ENCODE peak calls at places on chromosomes 4 and X, in nine cellular contexts. One of them, this sample, is unnamed.
A peak's percentile ranks its signal among the peaks of the same experiment; 100 is the strongest.

GRCh38 chrX:3717742-3718420 is 4.4 kb upstream of the PRKX start:
- DNase-seq in A549: no peak
- DNase-seq in SK-N-SH: no peak
- DNase-seq in HepG2: no peak
- DNase-seq in transverse colon: no peak
- DNase-seq in ovary: no peak
- DNase-seq in tibial nerve: no peak
- DNase-seq in stomach: no peak
- DNase-seq in K562: no peak
- DNase-seq in this sample: no peak

GRCh38 chr4:156496797-156497196 is 474.8 kb downstream of the PDGFC start:
- DNase-seq in ovary: no peak
- DNase-seq in transverse colon: no peak
- DNase-seq in SK-N-SH: no peak
- DNase-seq in tibial nerve: no peak
- DNase-seq in stomach: no peak
- DNase-seq in A549: no peak
- DNase-seq in K562: no peak
- DNase-seq in HepG2: no peak
- DNase-seq in this sample: no peak

GRCh38 chrX:133546441-133546840 is 131.2 kb upstream of the GPC4 start:
- DNase-seq in stomach: no peak
- DNase-seq in SK-N-SH: no peak
- DNase-seq in HepG2: no peak
- DNase-seq in transverse colon: no peak
- DNase-seq in A549: no peak
- DNase-seq in K562: no peak
- DNase-seq in ovary: no peak
- DNase-seq in tibial nerve: no peak
- DNase-seq in this sample: no peak

GRCh38 chr4:124079174-124079780 is 633.3 kb downstream of the ANKRD50 start:
- DNase-seq in SK-N-SH: no peak
- DNase-seq in tibial nerve: no peak
- DNase-seq in A549: no peak
- DNase-seq in K562: no peak
- DNase-seq in stomach: no peak
- DNase-seq in ovary: no peak
- DNase-seq in HepG2: no peak
- DNase-seq in transverse colon: no peak
- DNase-seq in this sample: no peak

GRCh38 chr4:145182212-145182611 is 1.8 kb upstream of the OTUD4 start:
- DNase-seq in ovary: no peak
- DNase-seq in stomach: no peak
- DNase-seq in K562: no peak
- DNase-seq in tibial nerve: no peak
- DNase-seq in HepG2: no peak
- DNase-seq in A549: no peak
- DNase-seq in SK-N-SH: no peak
- DNase-seq in transverse colon: no peak
- DNase-seq in this sample: no peak

GRCh38 chr4:22091906-22092305 is 143.3 kb upstream of the KCNIP4 start:
- DNase-seq in A549: no peak
- DNase-seq in tibial nerve: no peak
- DNase-seq in HepG2: no peak
- DNase-seq in SK-N-SH: no peak
- DNase-seq in ovary: no peak
- DNase-seq in K562: no peak
- DNase-seq in stomach: no peak
- DNase-seq in transverse colon: no peak
- DNase-seq in this sample: no peak

GRCh38 chrX:8306296-8306975 is 135.4 kb upstream of the VCX2 start:
- DNase-seq in transverse colon: no peak
- DNase-seq in HepG2: no peak
- DNase-seq in K562: no peak
- DNase-seq in tibial nerve: no peak
- DNase-seq in A549: no peak
- DNase-seq in ovary: no peak
- DNase-seq in SK-N-SH: no peak
- DNase-seq in stomach: no peak
- DNase-seq in this sample: no peak

GRCh38 chrX:41518841-41519220 is 71.7 kb downstream of the NYX start:
- DNase-seq in tibial nerve: no peak
- DNase-seq in HepG2: no peak
- DNase-seq in ovary: peak; percentile 49
- DNase-seq in SK-N-SH: peak; percentile 31
- DNase-seq in K562: no peak
- DNase-seq in A549: no peak
- DNase-seq in transverse colon: no peak
- DNase-seq in stomach: no peak
- DNase-seq in this sample: no peak

GRCh38 chr4:1357356-1358248 is 10.6 kb downstream of the UVSSA start:
- DNase-seq in A549: no peak
- DNase-seq in SK-N-SH: no peak
- DNase-seq in transverse colon: no peak
- DNase-seq in tibial nerve: no peak
- DNase-seq in HepG2: no peak
- DNase-seq in stomach: no peak
- DNase-seq in ovary: no peak
- DNase-seq in K562: no peak
- DNase-seq in this sample: no peak

GRCh38 chrX:51641421-51642021 is 22.8 kb upstream of the CENPVL3 start:
- DNase-seq in A549: peak; percentile 2
- DNase-seq in HepG2: peak; percentile 12
- DNase-seq in ovary: no peak
- DNase-seq in SK-N-SH: peak; percentile 54
- DNase-seq in stomach: no peak
- DNase-seq in transverse colon: no peak
- DNase-seq in tibial nerve: no peak
- DNase-seq in K562: peak; percentile 17
- DNase-seq in this sample: no peak

GRCh38 chrX:68043713-68044438 is 389.4 kb downstream of the OPHN1 start:
- DNase-seq in stomach: no peak
- DNase-seq in K562: no peak
- DNase-seq in ovary: no peak
- DNase-seq in A549: no peak
- DNase-seq in HepG2: no peak
- DNase-seq in tibial nerve: no peak
- DNase-seq in SK-N-SH: no peak
- DNase-seq in transverse colon: no peak
- DNase-seq in this sample: no peak

GRCh38 chr4:167233523-167234387 is 539 bp downstream of the SPOCK3 start:
- DNase-seq in A549: no peak
- DNase-seq in ovary: no peak
- DNase-seq in SK-N-SH: peak; percentile 51
- DNase-seq in K562: no peak
- DNase-seq in HepG2: no peak
- DNase-seq in stomach: no peak
- DNase-seq in tibial nerve: no peak
- DNase-seq in transverse colon: no peak
- DNase-seq in this sample: no peak

GRCh38 chr4:141711211-141711610 is 74.8 kb downstream of the IL15 start:
- DNase-seq in A549: no peak
- DNase-seq in K562: no peak
- DNase-seq in transverse colon: no peak
- DNase-seq in tibial nerve: no peak
- DNase-seq in ovary: no peak
- DNase-seq in stomach: no peak
- DNase-seq in HepG2: no peak
- DNase-seq in SK-N-SH: no peak
- DNase-seq in this sample: no peak

GRCh38 chrX:13485167-13485566 is 84.2 kb upstream of the EGFL6 start:
- DNase-seq in transverse colon: peak; percentile 22
- DNase-seq in tibial nerve: no peak
- DNase-seq in ovary: no peak
- DNase-seq in stomach: no peak
- DNase-seq in HepG2: no peak
- DNase-seq in SK-N-SH: no peak
- DNase-seq in A549: no peak
- DNase-seq in K562: no peak
- DNase-seq in this sample: no peak

GRCh38 chrX:139881572-139881971 is 51.3 kb downstream of the ATP11C start:
- DNase-seq in ovary: no peak
- DNase-seq in SK-N-SH: no peak
- DNase-seq in tibial nerve: no peak
- DNase-seq in stomach: no peak
- DNase-seq in HepG2: no peak
- DNase-seq in K562: no peak
- DNase-seq in transverse colon: no peak
- DNase-seq in A549: no peak
- DNase-seq in this sample: no peak

DNA sequence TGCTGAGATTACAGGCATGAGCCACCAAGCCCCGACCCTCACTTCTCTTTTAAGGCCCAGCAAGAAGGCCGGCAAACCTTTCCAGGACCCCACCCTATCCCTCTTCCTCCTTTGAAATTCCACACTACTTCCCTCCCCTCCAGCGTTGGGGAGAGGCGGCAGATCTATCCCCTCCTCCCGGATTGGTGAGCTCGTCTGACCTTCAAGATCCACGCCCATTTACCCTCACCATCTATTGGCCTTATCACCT is 4.5 kb upstream of the PRICKLE3 start:
- DNase-seq in stomach: no peak
- DNase-seq in HepG2: no peak
- DNase-seq in transverse colon: no peak
- DNase-seq in ovary: no peak
- DNase-seq in K562: no peak
- DNase-seq in SK-N-SH: no peak
- DNase-seq in tibial nerve: peak; percentile 63
- DNase-seq in A549: no peak
- DNase-seq in this sample: peak; percentile 94
- H3K4me3 ChIP-seq in stomach: peak overlapping the region; percentile 35
- H3K4me3 ChIP-seq in HepG2: peak overlapping the region; percentile 52
- H3K4me3 ChIP-seq in transverse colon: peak overlapping the region; percentile 19
- H3K4me3 ChIP-seq in ovary: peak overlapping the region; percentile 12
- H3K4me3 ChIP-seq in K562: peak overlapping the region; percentile 51
- H3K4me3 ChIP-seq in SK-N-SH: peak overlapping the region; percentile 40
- H3K4me3 ChIP-seq in tibial nerve: peak overlapping the region; percentile 26
- H3K4me3 ChIP-seq in A549: peak overlapping the region; percentile 44
- H3K4me3 ChIP-seq in this sample: peak overlapping the region; percentile 41

DNA sequence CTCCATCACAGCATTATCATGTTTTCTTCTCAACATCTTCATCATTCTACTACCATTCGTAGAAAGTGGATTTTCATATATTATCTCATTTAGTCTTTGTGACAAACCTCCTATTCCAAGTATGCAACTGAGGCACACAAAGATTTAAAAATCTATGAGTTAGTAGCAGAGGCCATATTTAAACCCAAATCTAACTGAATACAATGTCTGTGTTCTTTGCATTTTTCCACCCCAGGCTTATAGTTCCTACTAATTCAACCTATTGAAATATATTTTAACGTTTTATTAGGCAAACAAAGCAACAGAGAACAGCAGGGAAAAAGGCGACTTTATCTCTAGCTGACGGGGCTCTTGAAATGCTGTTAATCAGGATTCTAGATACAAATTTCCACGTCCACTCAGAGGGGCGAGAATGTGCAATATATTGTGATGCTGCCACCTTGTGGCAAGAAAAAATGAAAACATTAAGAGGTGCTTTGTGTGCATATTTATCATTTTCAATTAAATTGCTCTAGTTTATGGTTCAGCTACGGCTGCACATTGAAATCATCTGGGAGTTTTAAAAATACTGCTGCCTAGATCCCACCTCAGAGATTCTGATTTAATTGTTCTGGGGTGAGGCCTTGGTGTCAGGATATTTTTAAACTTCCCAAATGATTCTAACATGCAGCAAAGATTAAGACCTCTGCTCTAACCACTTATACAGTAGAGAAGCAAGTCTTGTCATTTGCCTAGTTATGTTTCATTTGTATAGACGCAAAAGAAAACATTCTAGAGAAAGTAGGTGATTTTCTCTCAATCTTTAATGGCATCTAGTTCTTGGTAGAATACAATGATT is 315.9 kb downstream of the MAPK10 start:
- DNase-seq in ovary: no peak
- DNase-seq in A549: peak; percentile 6
- DNase-seq in HepG2: peak; percentile 32
- DNase-seq in K562: peak; percentile 20
- DNase-seq in stomach: no peak
- DNase-seq in tibial nerve: no peak
- DNase-seq in SK-N-SH: peak; percentile 23
- DNase-seq in transverse colon: no peak
- DNase-seq in this sample: no peak
- TF ChIP-seq EP300 in ovary: no peak
- TF ChIP-seq EP300 in A549: no peak
- TF ChIP-seq EP300 in HepG2: no peak
- TF ChIP-seq EP300 in K562: no peak
- TF ChIP-seq EP300 in stomach: no peak
- TF ChIP-seq EP300 in tibial nerve: no peak
- TF ChIP-seq EP300 in SK-N-SH: no peak
- TF ChIP-seq EP300 in transverse colon: no peak
- TF ChIP-seq EP300 in this sample: no peak

DNA sequence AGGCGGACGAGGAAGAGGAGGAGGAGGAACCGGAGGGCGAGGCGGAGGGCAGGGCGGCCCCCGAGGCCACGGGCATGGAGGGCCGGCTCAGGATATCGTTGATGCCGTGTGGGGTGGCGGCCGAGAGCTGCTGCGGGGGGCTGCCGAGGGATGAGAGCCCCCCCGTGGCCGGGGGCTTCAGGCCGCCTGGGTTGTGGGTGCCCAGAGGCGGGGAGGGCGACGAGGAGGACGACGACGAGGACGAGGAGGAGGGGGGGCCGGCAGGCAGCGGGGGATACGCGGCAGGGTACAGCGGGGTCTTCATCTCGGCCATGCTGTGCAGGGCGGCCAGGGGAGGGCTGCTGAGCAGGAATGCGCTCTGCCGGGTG is 1.3 kb downstream of the NKX6-1 start:
- DNase-seq in stomach: no peak
- DNase-seq in transverse colon: no peak
- DNase-seq in SK-N-SH: no peak
- DNase-seq in ovary: no peak
- DNase-seq in K562: no peak
- DNase-seq in HepG2: no peak
- DNase-seq in A549: no peak
- DNase-seq in tibial nerve: no peak
- DNase-seq in this sample: no peak
- H3K4me3 ChIP-seq in stomach: peak overlapping the region; percentile 37
- H3K4me3 ChIP-seq in transverse colon: no peak overlapping the region
- H3K4me3 ChIP-seq in SK-N-SH: peak overlapping the region; percentile 15
- H3K4me3 ChIP-seq in ovary: peak overlapping the region; percentile 41
- H3K4me3 ChIP-seq in K562: no peak overlapping the region
- H3K4me3 ChIP-seq in HepG2: no peak overlapping the region
- H3K4me3 ChIP-seq in A549: peak overlapping the region; percentile 66
- H3K4me3 ChIP-seq in tibial nerve: peak overlapping the region; percentile 15
- H3K4me3 ChIP-seq in this sample: peak overlapping the region; percentile 49

GRCh38 chr4:188372856-188373255 is 233.6 kb downstream of the TRIML1 start:
- DNase-seq in tibial nerve: no peak
- DNase-seq in K562: no peak
- DNase-seq in A549: peak; percentile 2
- DNase-seq in stomach: no peak
- DNase-seq in SK-N-SH: no peak
- DNase-seq in HepG2: peak; percentile 25
- DNase-seq in transverse colon: no peak
- DNase-seq in ovary: no peak
- DNase-seq in this sample: no peak

GRCh38 chr4:188374870-188375269 is 235.6 kb downstream of the TRIML1 start:
- DNase-seq in transverse colon: no peak
- DNase-seq in SK-N-SH: no peak
- DNase-seq in K562: no peak
- DNase-seq in tibial nerve: no peak
- DNase-seq in HepG2: no peak
- DNase-seq in A549: no peak
- DNase-seq in stomach: no peak
- DNase-seq in ovary: no peak
- DNase-seq in this sample: no peak

GRCh38 chr4:188370781-188371180 is 231.5 kb downstream of the TRIML1 start:
- DNase-seq in A549: no peak
- DNase-seq in tibial nerve: no peak
- DNase-seq in ovary: no peak
- DNase-seq in HepG2: no peak
- DNase-seq in SK-N-SH: no peak
- DNase-seq in transverse colon: no peak
- DNase-seq in K562: no peak
- DNase-seq in stomach: no peak
- DNase-seq in this sample: no peak

GRCh38 chr4:188372051-188372450 is 232.8 kb downstream of the TRIML1 start:
- DNase-seq in HepG2: no peak
- DNase-seq in transverse colon: no peak
- DNase-seq in A549: no peak
- DNase-seq in tibial nerve: no peak
- DNase-seq in stomach: no peak
- DNase-seq in K562: no peak
- DNase-seq in ovary: no peak
- DNase-seq in SK-N-SH: no peak
- DNase-seq in this sample: no peak
- TF ChIP-seq EP300 in HepG2: no peak
- TF ChIP-seq EP300 in transverse colon: no peak
- TF ChIP-seq EP300 in A549: no peak
- TF ChIP-seq EP300 in tibial nerve: no peak
- TF ChIP-seq EP300 in stomach: no peak
- TF ChIP-seq EP300 in K562: no peak
- TF ChIP-seq EP300 in ovary: no peak
- TF ChIP-seq EP300 in SK-N-SH: no peak
- TF ChIP-seq EP300 in this sample: no peak

This sample was measured in suprapubic skin.